ENCODE peak calls at places on chromosomes 3 and 15, in four cellular contexts. R is trophoblast cell, A is IMR-90, B is mesendoderm. N is an unnamed sample.

GRCh38 chr3:86949850-86950249 is 41.1 kb downstream of the VGLL3 start:
- DNase-seq in B (no peak), A (peak; percentile 80), R (no peak), N (no peak)

GRCh38 chr15:62503451-62503850 is 338.4 kb upstream of the C2CD4B start:
- DNase-seq in R (no peak), B (no peak), A (no peak), N (no peak)

GRCh38 chr3:45082139-45082538 is 56.0 kb downstream of the CLEC3B start:
- DNase-seq in A (peak; percentile 46), R (no peak), B (no peak), N (no peak)

GRCh38 chr3:132804498-132804897 is 82.3 kb upstream of the NPHP3 start:
- DNase-seq in B (no peak), A (no peak), R (peak; percentile 86), N (no peak)

GRCh38 chr3:153372326-153372725 is 210.3 kb downstream of the RAP2B start:
- DNase-seq in A (peak; percentile 53), B (no peak), R (peak; percentile 24), N (no peak)

GRCh38 chr15:69587731-69588130 is 135.1 kb downstream of the RPLP1 start:
- DNase-seq in B (no peak), A (no peak), R (no peak), N (no peak)

GRCh38 chr3:43523454-43524053 is 98.3 kb downstream of the ANO10 start:
- DNase-seq in R (no peak), B (peak; percentile 10), A (peak; percentile 56), N (no peak)

GRCh38 chr3:42228796-42229195 is 37.2 kb downstream of the CCK start:
- DNase-seq in B (peak; percentile 45), A (peak; percentile 16), R (peak; percentile 37), N (no peak)

GRCh38 chr15:74307827-74308642 is 59.4 kb downstream of the CYP11A1 start:
- DNase-seq in A (peak; percentile 52), R (no peak), B (peak; percentile 82), N (peak; percentile 67)

GRCh38 chr15:58562135-58562534 is 130.3 kb downstream of the LIPC start:
- DNase-seq in A (no peak), R (no peak), B (no peak), N (no peak)

GRCh38 chr3:145333931-145334330 is 827.1 kb downstream of the PLOD2 start:
- DNase-seq in B (no peak), R (no peak), A (no peak), N (peak; percentile 46)

GRCh38 chr15:99117111-99117510 is 12.2 kb downstream of the SYNM start:
- DNase-seq in R (no peak), A (no peak), B (no peak), N (no peak)

GRCh38 chr3:25259871-25260270 is 168.2 kb upstream of the RARB start:
- DNase-seq in A (no peak), R (no peak), B (no peak), N (no peak)

GRCh38 chr15:39504812-39505211 is 76.1 kb upstream of the THBS1 start:
- DNase-seq in B (peak; percentile 13), R (no peak), A (peak; percentile 91), N (no peak)

GRCh38 chr3:152071924-152072323 is 196.8 kb upstream of the MBNL1 start:
- DNase-seq in A (peak; percentile 70), R (peak; percentile 4), B (peak; percentile 68), N (no peak)

GRCh38 chr3:112653209-112653871 is 12.4 kb upstream of the CCDC80 start:
- DNase-seq in A (peak; percentile 98), R (peak; percentile 90), B (no peak), N (no peak)

GRCh38 chr3:193857996-193858395 is 265.0 kb downstream of the OPA1 start:
- DNase-seq in R (no peak), B (no peak), A (peak; percentile 89), N (no peak)

GRCh38 chr15:46297766-46298165 is 662.9 kb downstream of the SQOR start:
- DNase-seq in B (no peak), R (no peak), A (no peak), N (no peak)

GRCh38 chr3:53350652-53351051 is 3.3 kb upstream of the DCP1A start:
- DNase-seq in A (peak; percentile 18), R (peak; percentile 42), B (peak; percentile 83), N (peak; percentile 41)

GRCh38 chr3:141644931-141645330 is 93.2 kb upstream of the RNF7 start:
- DNase-seq in R (peak; percentile 79), B (peak; percentile 93), A (peak; percentile 51), N (peak; percentile 93)

GRCh38 chr3:196517919-196518318 is 2.8 kb upstream of the SMCO1 start:
- DNase-seq in B (no peak), A (no peak), R (no peak), N (peak; percentile 53)

GRCh38 chr15:44713006-44713966 is 2.0 kb downstream of the B2M start:
- DNase-seq in R (no peak), A (peak; percentile 43), B (peak; percentile 58), N (no peak)

GRCh38 chr15:96181873-96182301 is 148.6 kb upstream of the NR2F2 start:
- DNase-seq in B (peak; percentile 29), R (peak; percentile 78), A (peak; percentile 88), N (no peak)

GRCh38 chr3:32733631-32734229 is 48.7 kb downstream of the CNOT10 start:
- DNase-seq in A (peak; percentile 44), B (peak; percentile 55), R (no peak), N (no peak)

GRCh38 chr3:30493912-30494311 is 112.5 kb upstream of the TGFBR2 start:
- DNase-seq in R (no peak), B (no peak), A (peak; percentile 77), N (no peak)

GRCh38 chr3:182583545-182583944 is 209.8 kb upstream of the ATP11B start:
- DNase-seq in R (no peak), A (no peak), B (no peak), N (no peak)

GRCh38 chr3:78974181-78974770 is 793.5 kb downstream of the ROBO1 start:
- DNase-seq in A (peak; percentile 62), R (no peak), B (no peak), N (no peak)

GRCh38 chr15:51365417-51365816 is 24.0 kb downstream of the GLDN start:
- DNase-seq in R (peak; percentile 21), A (no peak), B (no peak), N (no peak)

GRCh38 chr3:101193957-101194356 is 126.4 kb downstream of the IMPG2 start:
- DNase-seq in B (no peak), A (peak; percentile 33), R (no peak), N (no peak)

GRCh38 chr3:62755285-62755684 is 119.9 kb downstream of the CADPS start:
- DNase-seq in A (no peak), R (no peak), B (no peak), N (no peak)

GRCh38 chr3:105593315-105593714 is 226.6 kb downstream of the ALCAM start:
- DNase-seq in B (no peak), R (no peak), A (no peak), N (no peak)

GRCh38 chr3:105598047-105598796 is 231.5 kb downstream of the ALCAM start:
- DNase-seq in B (peak; percentile 75), R (peak; percentile 59), A (peak; percentile 96), N (no peak)

GRCh38 chr3:105594219-105594618 is 227.5 kb downstream of the ALCAM start:
- DNase-seq in A (peak; percentile 76), R (no peak), B (no peak), N (no peak)
- H3K4me2 ChIP-seq in A (peak overlapping the region; percentile 61), R (no peak overlapping the region), B (no peak overlapping the region), N (no peak overlapping the region)

GRCh38 chr3:39383913-39384664 is 919 bp downstream of the SLC25A38 start:
- DNase-seq in R (peak; percentile 97), A (peak; percentile 88), B (peak; percentile 98), N (peak; percentile 97)

GRCh38 chr3:39381432-39381831 is 1.7 kb upstream of the SLC25A38 start:
- DNase-seq in B (no peak), R (no peak), A (no peak), N (no peak)

GRCh38 chr3:39384665-39385000 is 1.5 kb downstream of the SLC25A38 start:
- DNase-seq in B (no peak), R (no peak), A (no peak), N (no peak)

GRCh38 chr3:39385456-39386098 is 2.4 kb downstream of the SLC25A38 start:
- DNase-seq in A (no peak), B (peak; percentile 67), R (no peak), N (no peak)

DNA sequence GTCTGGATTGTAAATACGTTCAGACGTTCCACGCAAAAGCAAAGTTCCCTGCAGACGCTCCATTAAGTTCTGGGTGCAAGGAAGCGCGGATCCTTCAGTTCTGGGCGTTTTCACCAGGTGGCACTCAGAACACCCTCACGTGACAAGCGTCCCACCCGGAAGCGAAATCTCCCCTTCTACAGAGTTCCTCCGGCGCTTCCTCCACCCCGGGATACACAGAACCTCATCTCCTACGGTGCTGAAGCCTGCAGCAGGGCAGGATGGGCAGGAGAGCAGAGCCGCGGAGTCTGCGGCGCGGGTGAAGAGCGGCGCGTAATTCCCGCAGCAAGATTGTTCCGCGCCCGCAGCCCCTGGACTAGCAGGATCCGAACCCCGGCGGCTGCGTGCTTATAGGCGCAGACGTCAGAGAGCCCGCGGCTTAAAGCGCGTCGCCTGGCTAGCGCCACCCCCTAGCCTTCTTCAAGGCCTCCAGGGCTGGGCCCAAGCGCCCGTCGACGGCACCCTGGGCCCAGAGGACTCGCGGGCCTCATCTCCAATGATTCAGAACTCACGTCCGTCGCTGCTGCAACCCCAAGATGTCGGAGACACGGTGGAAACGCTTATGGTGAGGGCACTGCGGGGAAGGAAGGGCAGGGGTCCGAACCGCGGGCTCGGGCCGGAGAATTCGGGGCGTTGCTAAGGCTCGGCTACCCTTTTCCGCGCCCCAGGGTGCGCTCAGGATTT is at the start of gene SLC25A38:
- DNase-seq in R (peak; percentile 95), B (peak; percentile 96), A (peak; percentile 85), N (peak; percentile 88)
- H3K4ac ChIP-seq in R (peak within 1 kb of the TSS; percentile 66), B (peak within 1 kb of the TSS; percentile 28), A (peak within 1 kb of the TSS; percentile 95), N (peak within 1 kb of the TSS; percentile 24)

DNA sequence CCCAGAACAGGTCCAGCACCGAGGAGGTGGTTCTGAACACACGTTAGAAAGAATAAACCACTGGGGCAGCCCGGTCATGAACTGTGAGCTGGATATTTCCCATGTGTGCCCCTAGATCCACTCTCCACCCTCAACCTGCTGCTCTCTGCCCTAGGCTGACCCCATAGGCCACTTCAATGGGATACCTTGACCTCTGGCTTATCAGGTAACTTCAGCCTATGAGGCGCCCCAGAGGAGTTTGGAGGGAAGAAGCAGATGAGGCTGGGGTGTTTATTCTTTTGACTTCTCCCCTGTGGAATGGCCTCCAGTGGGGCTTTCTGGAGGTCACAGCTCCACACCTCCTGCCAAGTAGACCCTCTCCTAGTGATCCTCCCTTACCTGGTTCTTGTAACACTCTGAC is 47.7 kb upstream of the SLC7A14 start:
- DNase-seq in R (no peak), A (no peak), B (no peak), N (no peak)
- H3K4me2 ChIP-seq in R (no peak overlapping the region), A (no peak overlapping the region), B (no peak overlapping the region), N (no peak overlapping the region)

GRCh38 chr3:10337323-10338163 is 16.6 kb upstream of the SEC13 start:
- DNase-seq in A (no peak), R (no peak), B (no peak), N (no peak)

GRCh38 chr3:10334461-10334860 is 13.5 kb upstream of the SEC13 start:
- DNase-seq in B (peak; percentile 30), A (peak; percentile 76), R (peak; percentile 28), N (peak; percentile 70)

GRCh38 chr3:10336761-10337160 is 15.8 kb upstream of the SEC13 start:
- DNase-seq in A (no peak), R (no peak), B (no peak), N (no peak)

GRCh38 chr3:10335190-10335738 is 14.4 kb upstream of the SEC13 start:
- DNase-seq in A (no peak), R (no peak), B (no peak), N (no peak)

GRCh38 chr3:10335871-10336622 is 15.1 kb upstream of the SEC13 start:
- DNase-seq in R (no peak), A (no peak), B (no peak), N (no peak)
- H3K4ac ChIP-seq in R (no peak overlapping the region), A (no peak overlapping the region), B (no peak overlapping the region), N (no peak overlapping the region)

N was measured in H9.